ENCODE peak calls at places on chromosomes 7 and 10, in eight cellular contexts. F is HCT116, P is body of pancreas, O is cardiac muscle cell, X is heart left ventricle, G is PC-9, K is astrocyte of the spinal cord, R is GM23338. H is an unnamed sample.

GRCh38 chr7:2689951-2690705 is 2.1 kb downstream of the AMZ1 start:
- DNase-seq in G (no peak), O (peak; percentile 63), K (peak; percentile 38), R (no peak), X (no peak), P (no peak), F (no peak), H (no peak)

GRCh38 chr7:71871446-71871845 is 540.7 kb downstream of the CALN1 start:
- DNase-seq in K (no peak), R (peak; percentile 25), X (no peak), P (no peak), G (no peak), O (no peak), F (no peak), H (no peak)

GRCh38 chr7:151403764-151404163 is 6.1 kb downstream of the WDR86 start:
- DNase-seq in F (peak; percentile 24), K (no peak), X (no peak), R (no peak), G (peak; percentile 49), O (no peak), P (no peak), H (no peak)

GRCh38 chr7:109757713-109758112 is 1188.0 kb downstream of the DNAJB9 start:
- DNase-seq in K (no peak), G (no peak), P (no peak), X (no peak), F (no peak), O (no peak), R (no peak), H (no peak)

GRCh38 chr7:30145521-30145920 is 10.7 kb downstream of the MTURN start:
- DNase-seq in F (no peak), K (no peak), R (no peak), P (no peak), G (no peak), X (no peak), O (no peak), H (no peak)

GRCh38 chr10:46255696-46256355 is 31.0 kb upstream of the ANTXRL start:
- DNase-seq in O (peak; percentile 31), R (peak; percentile 82), G (peak; percentile 40), X (peak; percentile 63), P (peak; percentile 69), F (peak; percentile 54), K (no peak), H (peak; percentile 93)

GRCh38 chr10:49144021-49144720 is 10.3 kb upstream of the FAM170B start:
- DNase-seq in F (no peak), R (no peak), P (no peak), O (no peak), G (no peak), X (no peak), K (no peak), H (peak; percentile 69)

GRCh38 chr7:69403169-69403568 is 195.1 kb upstream of the AUTS2 start:
- DNase-seq in O (peak; percentile 19), F (no peak), G (no peak), X (no peak), R (peak; percentile 62), K (no peak), P (no peak), H (peak; percentile 49)

GRCh38 chr7:73742753-73743641 is 4.4 kb upstream of the ABHD11 start:
- DNase-seq in X (no peak), G (peak; percentile 97), P (peak; percentile 99), O (no peak), R (peak; percentile 98), F (peak; percentile 96), K (peak; percentile 20), H (no peak)

GRCh38 chr7:26664735-26665420 is 199.5 kb downstream of the SKAP2 start:
- DNase-seq in R (no peak), O (peak; percentile 18), G (peak; percentile 96), K (no peak), P (peak; percentile 20), X (no peak), F (no peak), H (no peak)

GRCh38 chr7:129943352-129943751 is 9.4 kb downstream of the UBE2H start:
- DNase-seq in K (no peak), X (no peak), F (no peak), P (no peak), R (no peak), O (no peak), G (no peak), H (no peak)

GRCh38 chr7:136692221-136692620 is 176.2 kb upstream of the CHRM2 start:
- DNase-seq in X (no peak), F (no peak), P (no peak), G (no peak), O (no peak), K (no peak), R (no peak), H (peak; percentile 47)

GRCh38 chr10:7408494-7409044 is 2.3 kb downstream of the SFMBT2 start:
- DNase-seq in F (no peak), O (peak; percentile 44), P (peak; percentile 44), X (peak; percentile 83), K (peak; percentile 41), G (no peak), R (peak; percentile 77), H (peak; percentile 80)

GRCh38 chr10:12504176-12504575 is 154.8 kb downstream of the CAMK1D start:
- DNase-seq in R (no peak), X (no peak), F (no peak), P (no peak), G (no peak), K (no peak), O (no peak), H (no peak)

GRCh38 chr10:62813453-62813852 is 2.7 kb downstream of the EGR2 start:
- DNase-seq in K (no peak), X (no peak), O (no peak), G (no peak), P (no peak), R (no peak), F (no peak), H (no peak)

DNA sequence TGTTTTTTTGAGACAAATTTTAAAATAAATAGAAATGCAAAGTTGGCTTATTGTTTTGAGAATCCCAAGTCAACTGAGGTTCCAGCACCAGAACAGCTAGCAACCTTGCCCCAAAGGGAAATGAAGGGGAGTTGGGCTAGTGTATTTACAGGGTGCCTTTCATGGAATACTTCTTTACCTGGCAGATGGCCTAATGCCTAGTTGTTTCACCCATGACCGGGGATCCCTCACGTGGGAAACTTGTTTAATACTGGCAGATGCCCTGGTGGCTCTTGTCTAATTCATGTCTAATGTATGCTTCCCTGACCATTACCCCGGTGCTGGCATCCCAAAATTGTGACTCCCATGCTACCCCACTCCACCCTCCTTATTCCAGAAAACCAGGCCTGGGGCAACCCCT is 861.1 kb upstream of the ZWINT start:
- DNase-seq in P (no peak), R (peak; percentile 32), X (no peak), G (no peak), O (no peak), F (no peak), K (no peak), H (no peak)
- H3K4me3 ChIP-seq in P (no peak overlapping the region), R (peak overlapping the region; percentile 38), X (no peak overlapping the region), G (no peak overlapping the region), O (no peak overlapping the region), F (no peak overlapping the region), K (no peak overlapping the region), H (no peak overlapping the region)

GRCh38 chr10:18583575-18584270 is 67.7 kb downstream of the NSUN6 start:
- DNase-seq in G (no peak), R (no peak), P (no peak), F (no peak), X (no peak), O (peak; percentile 30), K (no peak), H (no peak)
- TF ChIP-seq CTCF in G (peak; percentile 45), R (peak; percentile 37), P (peak; percentile 12), F (peak; percentile 35), X (peak; percentile 10), O (peak; percentile 36), K (peak; percentile 22), H (no peak)

GRCh38 chr7:43870316-43870715 is 999 bp upstream of the MRPS24 start:
- DNase-seq in R (no peak), O (no peak), K (no peak), P (no peak), F (no peak), X (no peak), G (no peak), H (no peak)
- H3K4me3 ChIP-seq in R (peak overlapping the region; percentile 63), O (no peak overlapping the region), K (no peak overlapping the region), P (no peak overlapping the region), F (no peak overlapping the region), X (no peak overlapping the region), G (peak overlapping the region; percentile 69), H (no peak overlapping the region)

DNA sequence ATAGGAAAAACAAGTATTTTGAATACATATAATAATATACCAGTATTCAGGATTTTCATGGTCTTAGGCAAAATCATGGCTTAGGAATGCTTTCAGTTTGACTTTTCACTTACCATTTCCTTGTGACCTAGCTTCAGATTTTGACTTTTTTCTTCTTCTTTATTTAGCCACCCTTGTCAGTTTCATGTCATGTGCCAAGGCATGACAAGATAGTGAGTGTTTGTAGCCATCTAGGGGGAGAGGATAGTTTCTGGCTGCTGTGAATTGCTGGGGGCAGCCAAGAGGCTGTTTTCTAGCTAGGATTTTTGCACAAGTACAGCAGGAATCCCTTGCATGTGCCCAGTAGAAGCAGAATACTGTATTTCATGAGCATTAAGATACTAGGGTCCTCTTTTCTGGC is 54.8 kb upstream of the FZD8 start:
- DNase-seq in X (no peak), P (no peak), G (no peak), R (no peak), K (no peak), O (no peak), F (no peak), H (no peak)
- TF ChIP-seq CTCF in X (no peak), P (no peak), G (no peak), R (no peak), K (no peak), O (no peak), F (no peak), H (no peak)

GRCh38 chr10:70660722-70661121 is 11.6 kb upstream of the ADAMTS14 start:
- DNase-seq in P (no peak), O (no peak), K (no peak), R (no peak), G (no peak), F (no peak), X (no peak), H (no peak)

GRCh38 chr10:70655316-70655715 is 17.0 kb upstream of the ADAMTS14 start:
- DNase-seq in R (no peak), P (no peak), O (no peak), F (no peak), G (no peak), X (no peak), K (no peak), H (no peak)

GRCh38 chr10:70656489-70656888 is 15.8 kb upstream of the ADAMTS14 start:
- DNase-seq in O (peak; percentile 95), X (peak; percentile 42), K (peak; percentile 99), P (no peak), R (no peak), F (no peak), G (peak; percentile 78), H (no peak)

GRCh38 chr10:70658582-70659136 is 13.6 kb upstream of the ADAMTS14 start:
- DNase-seq in P (no peak), X (no peak), G (no peak), K (no peak), O (no peak), R (no peak), F (no peak), H (no peak)

GRCh38 chr10:70657036-70657435 is 15.3 kb upstream of the ADAMTS14 start:
- DNase-seq in X (no peak), P (no peak), F (no peak), K (no peak), G (no peak), R (no peak), O (no peak), H (no peak)
- H3K4me3 ChIP-seq in X (no peak overlapping the region), P (no peak overlapping the region), F (no peak overlapping the region), K (no peak overlapping the region), G (no peak overlapping the region), R (no peak overlapping the region), O (no peak overlapping the region), H (no peak overlapping the region)